ENCODE peak calls at places on chromosomes 2 and 18, in eight cellular contexts. One of them, this sample, is unnamed.

GRCh38 chr2:30305235-30305634 is 73.9 kb downstream of the LBH start:
- DNase-seq in cardiac muscle cell: no peak
- DNase-seq in tibial artery: no peak
- DNase-seq in esophagus squamous epithelium: no peak
- DNase-seq in kidney: no peak
- DNase-seq in K562: no peak
- DNase-seq in coronary artery: no peak
- DNase-seq in kidney epithelial cell: no peak
- DNase-seq in this sample: no peak

GRCh38 chr2:132607407-132607806 is 62.6 kb downstream of the LYPD1 start:
- DNase-seq in kidney: no peak
- DNase-seq in esophagus squamous epithelium: no peak
- DNase-seq in coronary artery: no peak
- DNase-seq in K562: no peak
- DNase-seq in cardiac muscle cell: no peak
- DNase-seq in tibial artery: no peak
- DNase-seq in kidney epithelial cell: no peak
- DNase-seq in this sample: no peak

GRCh38 chr2:64608867-64609228 is 44.9 kb downstream of the SERTAD2 start:
- DNase-seq in esophagus squamous epithelium: no peak
- DNase-seq in kidney epithelial cell: no peak
- DNase-seq in cardiac muscle cell: no peak
- DNase-seq in tibial artery: no peak
- DNase-seq in kidney: peak; percentile 80
- DNase-seq in coronary artery: peak; percentile 70
- DNase-seq in K562: no peak
- DNase-seq in this sample: no peak

GRCh38 chr18:69580107-69580506 is 179.4 kb downstream of the DOK6 start:
- DNase-seq in tibial artery: no peak
- DNase-seq in cardiac muscle cell: no peak
- DNase-seq in esophagus squamous epithelium: no peak
- DNase-seq in K562: no peak
- DNase-seq in kidney epithelial cell: no peak
- DNase-seq in kidney: no peak
- DNase-seq in coronary artery: no peak
- DNase-seq in this sample: no peak

GRCh38 chr2:98559581-98559980 is 48.7 kb downstream of the COA5 start:
- DNase-seq in kidney epithelial cell: no peak
- DNase-seq in kidney: no peak
- DNase-seq in tibial artery: no peak
- DNase-seq in coronary artery: no peak
- DNase-seq in esophagus squamous epithelium: no peak
- DNase-seq in cardiac muscle cell: no peak
- DNase-seq in K562: no peak
- DNase-seq in this sample: no peak

GRCh38 chr2:58515827-58516574 is 274.9 kb upstream of the FANCL start:
- DNase-seq in kidney epithelial cell: no peak
- DNase-seq in cardiac muscle cell: no peak
- DNase-seq in esophagus squamous epithelium: no peak
- DNase-seq in tibial artery: no peak
- DNase-seq in coronary artery: no peak
- DNase-seq in K562: no peak
- DNase-seq in kidney: no peak
- DNase-seq in this sample: no peak

GRCh38 chr2:172931923-172932520 is 143.6 kb upstream of the MAP3K20 start:
- DNase-seq in esophagus squamous epithelium: no peak
- DNase-seq in cardiac muscle cell: peak; percentile 82
- DNase-seq in kidney epithelial cell: peak; percentile 23
- DNase-seq in kidney: no peak
- DNase-seq in K562: peak; percentile 79
- DNase-seq in tibial artery: peak; percentile 70
- DNase-seq in coronary artery: no peak
- DNase-seq in this sample: peak; percentile 9

GRCh38 chr2:68290825-68291224 is 28.9 kb downstream of the CNRIP1 start:
- DNase-seq in tibial artery: no peak
- DNase-seq in cardiac muscle cell: peak; percentile 33
- DNase-seq in esophagus squamous epithelium: no peak
- DNase-seq in coronary artery: no peak
- DNase-seq in kidney epithelial cell: no peak
- DNase-seq in K562: no peak
- DNase-seq in kidney: no peak
- DNase-seq in this sample: no peak

GRCh38 chr2:231359948-231360347 is 35.6 kb upstream of the B3GNT7 start:
- DNase-seq in cardiac muscle cell: no peak
- DNase-seq in esophagus squamous epithelium: no peak
- DNase-seq in K562: no peak
- DNase-seq in tibial artery: peak; percentile 47
- DNase-seq in kidney: peak; percentile 54
- DNase-seq in kidney epithelial cell: no peak
- DNase-seq in coronary artery: peak; percentile 14
- DNase-seq in this sample: no peak

DNA sequence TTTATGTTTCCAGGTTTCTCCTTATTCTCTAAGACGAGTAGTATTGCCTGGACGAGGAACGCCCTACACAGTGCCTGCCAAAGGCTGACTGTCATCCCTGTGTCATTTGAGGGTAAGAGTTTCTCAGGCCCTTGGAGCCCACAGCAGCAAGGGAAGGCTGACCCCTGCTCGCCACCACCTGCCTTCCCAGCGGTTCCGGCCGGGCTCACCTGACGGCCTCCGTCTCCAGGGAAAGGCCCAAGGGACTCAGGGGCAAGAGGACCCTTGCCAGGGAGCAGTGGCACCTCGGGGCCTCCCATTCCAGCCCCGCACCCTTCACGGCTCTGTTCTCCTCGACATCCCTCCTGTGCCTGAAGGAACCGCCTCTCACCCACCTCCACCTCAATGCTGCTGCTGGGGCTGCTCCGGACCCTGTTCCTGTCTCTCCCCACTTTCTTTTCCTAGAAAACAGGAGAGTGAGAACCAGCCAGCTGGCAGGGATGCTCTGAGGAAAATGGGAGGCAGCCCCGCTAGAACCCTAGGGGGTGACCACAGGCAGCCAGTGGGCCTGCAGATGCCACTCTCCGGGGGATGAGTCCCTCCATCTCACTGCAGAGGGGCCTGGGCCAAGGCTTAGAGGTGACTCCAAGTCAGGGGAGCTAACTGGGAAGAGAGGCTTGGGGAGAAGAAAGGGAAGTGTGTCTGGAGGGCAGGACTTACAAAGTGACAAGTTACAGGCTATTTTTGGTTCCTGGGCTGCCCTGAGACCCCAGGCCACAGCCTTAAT is 1.8 kb downstream of the LIMS2 start:
- DNase-seq in cardiac muscle cell: peak; percentile 55
- DNase-seq in tibial artery: no peak
- DNase-seq in esophagus squamous epithelium: no peak
- DNase-seq in coronary artery: peak; percentile 73
- DNase-seq in kidney: no peak
- DNase-seq in K562: no peak
- DNase-seq in kidney epithelial cell: no peak
- DNase-seq in this sample: no peak
- H3K4me3 ChIP-seq in cardiac muscle cell: peak overlapping the region; percentile 0
- H3K4me3 ChIP-seq in tibial artery: peak overlapping the region; percentile 89
- H3K4me3 ChIP-seq in esophagus squamous epithelium: peak overlapping the region; percentile 55
- H3K4me3 ChIP-seq in coronary artery: peak overlapping the region; percentile 87
- H3K4me3 ChIP-seq in kidney: peak overlapping the region; percentile 55
- H3K4me3 ChIP-seq in K562: no peak overlapping the region
- H3K4me3 ChIP-seq in kidney epithelial cell: no peak overlapping the region
- H3K4me3 ChIP-seq in this sample: no peak overlapping the region

GRCh38 chr18:12990977-12991838 is at the start of gene CEP192:
- DNase-seq in kidney: peak; percentile 99
- DNase-seq in K562: peak; percentile 99
- DNase-seq in coronary artery: peak; percentile 99
- DNase-seq in cardiac muscle cell: peak; percentile 99
- DNase-seq in esophagus squamous epithelium: peak; percentile 88
- DNase-seq in kidney epithelial cell: peak; percentile 89
- DNase-seq in tibial artery: peak; percentile 98
- DNase-seq in this sample: peak; percentile 83
- TF ChIP-seq CTCF in kidney: no peak
- TF ChIP-seq CTCF in K562: no peak
- TF ChIP-seq CTCF in coronary artery: no peak
- TF ChIP-seq CTCF in cardiac muscle cell: peak; percentile 9
- TF ChIP-seq CTCF in esophagus squamous epithelium: peak; percentile 15
- TF ChIP-seq CTCF in kidney epithelial cell: no peak
- TF ChIP-seq CTCF in tibial artery: no peak
- TF ChIP-seq CTCF in this sample: no peak

DNA sequence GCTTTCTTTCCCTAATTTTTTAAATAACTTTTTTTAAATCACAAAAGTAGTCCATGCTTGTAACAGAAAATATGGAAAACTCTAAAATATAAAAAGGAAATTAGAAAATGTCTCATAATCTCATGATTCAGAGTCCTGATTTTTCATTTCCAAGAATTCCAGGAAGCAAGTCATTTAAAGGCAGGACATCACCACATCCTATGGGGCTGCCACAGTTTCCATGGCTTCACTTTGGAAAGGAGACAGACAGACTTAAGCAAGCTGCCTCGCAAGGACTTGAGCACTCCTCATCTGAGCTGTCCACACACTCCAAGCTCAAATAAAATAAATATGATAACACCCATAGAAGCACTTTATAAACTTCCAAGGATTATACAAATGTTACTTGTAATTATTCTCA is 194.9 kb downstream of the TXNL1 start:
- DNase-seq in K562: no peak
- DNase-seq in kidney epithelial cell: no peak
- DNase-seq in coronary artery: no peak
- DNase-seq in cardiac muscle cell: no peak
- DNase-seq in esophagus squamous epithelium: no peak
- DNase-seq in kidney: no peak
- DNase-seq in tibial artery: no peak
- DNase-seq in this sample: no peak
- H3K4me3 ChIP-seq in K562: no peak overlapping the region
- H3K4me3 ChIP-seq in kidney epithelial cell: no peak overlapping the region
- H3K4me3 ChIP-seq in coronary artery: no peak overlapping the region
- H3K4me3 ChIP-seq in cardiac muscle cell: no peak overlapping the region
- H3K4me3 ChIP-seq in esophagus squamous epithelium: no peak overlapping the region
- H3K4me3 ChIP-seq in kidney: no peak overlapping the region
- H3K4me3 ChIP-seq in tibial artery: no peak overlapping the region
- H3K4me3 ChIP-seq in this sample: no peak overlapping the region

DNA sequence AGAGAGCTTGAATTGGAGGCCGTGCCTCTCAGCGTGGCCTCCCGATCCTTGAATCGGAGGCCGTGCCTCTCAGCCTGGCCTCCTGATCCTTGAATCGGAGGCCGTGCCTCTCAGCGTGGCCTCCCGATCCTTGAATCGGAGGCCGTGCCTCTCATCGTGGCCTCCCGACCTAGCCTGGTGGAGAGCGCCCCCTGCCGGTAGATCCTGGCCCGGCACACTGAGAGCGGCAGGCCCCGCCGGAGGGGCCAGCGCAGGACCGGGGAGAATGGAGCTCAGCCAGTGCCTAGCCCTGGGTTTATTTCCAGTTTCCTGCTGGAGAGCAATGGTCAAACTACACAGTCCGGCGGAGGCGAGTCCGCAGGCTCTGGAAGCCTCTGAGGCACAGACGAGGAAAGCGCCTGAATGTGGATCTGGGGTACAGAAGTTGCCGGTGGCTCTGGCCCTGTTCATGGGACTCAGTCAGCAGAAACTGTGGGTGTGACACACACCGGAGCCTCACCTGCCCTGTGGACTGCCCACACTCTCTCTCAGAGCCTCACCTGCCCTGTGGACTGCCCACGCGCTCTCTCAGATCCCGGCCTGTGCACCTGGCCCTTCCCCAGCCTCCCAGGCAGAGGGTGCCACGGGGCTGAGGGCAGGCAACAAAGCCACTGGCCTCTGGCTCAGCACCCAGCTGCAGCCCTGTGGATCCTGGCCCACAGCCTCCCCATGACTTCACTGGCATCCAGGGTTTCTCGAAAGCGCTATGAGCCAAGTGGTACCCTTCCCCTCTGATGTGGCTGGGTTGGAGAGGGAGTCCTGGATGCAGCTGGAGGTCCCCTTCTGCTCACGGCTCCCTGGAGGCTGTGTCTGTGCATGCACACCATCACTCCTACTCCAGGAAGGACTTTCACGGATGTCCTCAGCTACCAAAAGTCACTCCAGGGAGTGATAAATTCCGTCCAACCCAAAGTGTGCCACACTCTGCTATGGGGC is 1.5 kb downstream of the IL36B start:
- DNase-seq in cardiac muscle cell: no peak
- DNase-seq in kidney: no peak
- DNase-seq in K562: peak; percentile 40
- DNase-seq in kidney epithelial cell: no peak
- DNase-seq in esophagus squamous epithelium: no peak
- DNase-seq in coronary artery: no peak
- DNase-seq in tibial artery: no peak
- DNase-seq in this sample: no peak
- TF ChIP-seq CTCF in cardiac muscle cell: no peak
- TF ChIP-seq CTCF in kidney: no peak
- TF ChIP-seq CTCF in K562: peak; percentile 73
- TF ChIP-seq CTCF in kidney epithelial cell: no peak
- TF ChIP-seq CTCF in esophagus squamous epithelium: no peak
- TF ChIP-seq CTCF in coronary artery: no peak
- TF ChIP-seq CTCF in tibial artery: no peak
- TF ChIP-seq CTCF in this sample: no peak

DNA sequence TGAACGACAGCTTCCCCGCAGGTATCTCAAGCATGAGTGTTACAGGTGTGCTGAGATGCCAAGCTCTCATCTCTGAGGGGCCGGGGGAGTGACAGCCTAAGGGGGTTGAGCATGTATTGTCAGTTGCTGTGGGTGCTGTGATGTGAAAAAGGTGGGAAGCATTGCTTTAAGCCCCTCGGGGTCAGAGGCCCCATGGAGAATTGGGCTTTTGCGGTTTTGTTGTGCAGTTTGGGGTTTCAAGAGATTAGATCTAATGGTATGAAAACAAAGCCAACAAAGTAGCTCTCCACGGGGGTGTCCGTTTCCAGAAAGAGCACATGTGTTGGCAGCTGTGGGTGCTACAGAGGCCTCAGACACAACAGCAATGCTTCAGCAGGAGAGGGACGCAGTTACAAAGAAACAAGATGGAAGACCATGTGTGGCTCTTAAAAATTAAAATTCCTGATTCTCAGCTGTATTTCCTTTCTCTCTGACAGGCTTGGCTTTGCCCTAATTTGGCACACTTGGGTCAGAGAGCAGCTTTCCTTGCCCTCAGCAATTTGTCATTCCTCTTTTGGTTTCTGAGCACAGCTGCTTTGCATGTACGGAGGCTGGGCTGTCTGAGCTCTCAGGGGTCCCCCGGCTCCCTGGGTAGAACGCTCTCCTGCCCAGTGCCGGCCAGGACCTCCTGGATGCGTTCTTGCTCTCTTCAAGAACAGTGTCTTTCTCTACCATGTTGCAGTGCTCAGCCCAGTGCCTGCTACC is 70.0 kb downstream of the TMEM247 start:
- DNase-seq in esophagus squamous epithelium: no peak
- DNase-seq in kidney epithelial cell: no peak
- DNase-seq in tibial artery: no peak
- DNase-seq in kidney: no peak
- DNase-seq in K562: no peak
- DNase-seq in cardiac muscle cell: no peak
- DNase-seq in coronary artery: peak; percentile 65
- DNase-seq in this sample: no peak
- H3K4me3 ChIP-seq in esophagus squamous epithelium: no peak overlapping the region
- H3K4me3 ChIP-seq in kidney epithelial cell: no peak overlapping the region
- H3K4me3 ChIP-seq in tibial artery: no peak overlapping the region
- H3K4me3 ChIP-seq in kidney: no peak overlapping the region
- H3K4me3 ChIP-seq in K562: no peak overlapping the region
- H3K4me3 ChIP-seq in cardiac muscle cell: no peak overlapping the region
- H3K4me3 ChIP-seq in coronary artery: no peak overlapping the region
- H3K4me3 ChIP-seq in this sample: no peak overlapping the region

GRCh38 chr2:237673130-237673921 is 45.9 kb downstream of the LRRFIP1 start:
- DNase-seq in K562: peak; percentile 65
- DNase-seq in cardiac muscle cell: peak; percentile 51
- DNase-seq in coronary artery: no peak
- DNase-seq in kidney: peak; percentile 88
- DNase-seq in kidney epithelial cell: no peak
- DNase-seq in esophagus squamous epithelium: peak; percentile 60
- DNase-seq in tibial artery: peak; percentile 81
- DNase-seq in this sample: no peak
- TF ChIP-seq CTCF in K562: peak; percentile 75
- TF ChIP-seq CTCF in cardiac muscle cell: peak; percentile 62
- TF ChIP-seq CTCF in coronary artery: peak; percentile 39
- TF ChIP-seq CTCF in kidney: peak; percentile 51
- TF ChIP-seq CTCF in kidney epithelial cell: peak; percentile 74
- TF ChIP-seq CTCF in esophagus squamous epithelium: peak; percentile 93
- TF ChIP-seq CTCF in tibial artery: peak; percentile 61
- TF ChIP-seq CTCF in this sample: peak; percentile 45

This sample was measured in epithelial cell of proximal tubule.